ENCODE peak calls at places on chromosomes 12 and 14, in four cellular contexts. T is K562, G is HCT116, P is transverse colon. R is an unnamed sample. For H3K9me3 and H3K36me3, the result is how much of the 10 kb centered on the place peaks cover.

GRCh38 chr14:32998433-32998832 is 59.8 kb downstream of the NPAS3 start:
- DNase-seq in P (no peak), G (no peak), T (no peak), R (no peak)

GRCh38 chr14:25094171-25094907 is 44.4 kb upstream of the STXBP6 start:
- DNase-seq in G (no peak), T (no peak), P (no peak), R (no peak)

GRCh38 chr12:41661141-41661540 is 473.0 kb downstream of the PDZRN4 start:
- DNase-seq in P (no peak), T (no peak), G (no peak), R (no peak)

GRCh38 chr12:2794261-2794735 is 472 bp upstream of the FKBP4 start:
- DNase-seq in T (no peak), P (peak), G (no peak), R (peak)

GRCh38 chr14:91255026-91255695 is 10.7 kb upstream of the GPR68 start:
- DNase-seq in T (no peak), G (no peak), P (no peak), R (no peak)

GRCh38 chr12:108806350-108806749 is 51.0 kb downstream of the SSH1 start:
- DNase-seq in P (no peak), T (no peak), G (no peak), R (no peak)

GRCh38 chr12:19886805-19887105 is 447.5 kb downstream of the AEBP2 start:
- DNase-seq in P (no peak), T (no peak), G (no peak), R (no peak)

GRCh38 chr14:70027785-70028428 is 148.7 kb downstream of the SMOC1 start:
- DNase-seq in P (peak), T (peak), G (peak), R (peak)

GRCh38 chr14:80017796-80018195 is 193.5 kb downstream of the DIO2 start:
- DNase-seq in P (no peak), G (no peak), T (no peak), R (no peak)

GRCh38 chr12:22283006-22283506 is 51.5 kb downstream of the ST8SIA1 start:
- DNase-seq in G (no peak), P (no peak), T (no peak), R (no peak)

GRCh38 chr14:104510794-104511611 is 68.6 kb upstream of the C14orf180 start:
- DNase-seq in G (no peak), P (no peak), T (no peak), R (peak)

GRCh38 chr12:49369723-49370145 is 2.5 kb downstream of the SPATS2 start:
- DNase-seq in T (peak), G (no peak), P (peak), R (no peak)

GRCh38 chr12:56521590-56522371 is at the start of gene RBMS2:
- DNase-seq in T (peak), G (peak), P (peak), R (peak)

GRCh38 chr14:70073924-70074566 is 114.7 kb downstream of the SLC8A3 start:
- DNase-seq in T (peak), G (peak), P (peak), R (peak)

GRCh38 chr14:96100171-96101064 is 61.3 kb downstream of the C14orf132 start:
- DNase-seq in G (peak), T (peak), P (peak), R (peak)

GRCh38 chr12:77064891-77065360 is 443 bp downstream of the E2F7 start:
- DNase-seq in T (no peak), P (no peak), G (no peak), R (no peak)

GRCh38 chr12:1881301-1881700 is 37.2 kb downstream of the CACNA2D4 start:
- DNase-seq in P (no peak), T (no peak), G (no peak), R (no peak)

GRCh38 chr12:57461904-57462306 is 2.3 kb downstream of the GLI1 start:
- DNase-seq in G (no peak), P (no peak), T (no peak), R (no peak)

GRCh38 chr12:55736780-55737580 is 5.9 kb upstream of the GDF11 start:
- DNase-seq in T (peak), G (peak), P (peak), R (no peak)

GRCh38 chr14:25108959-25109358 is 59.0 kb upstream of the STXBP6 start:
- DNase-seq in T (no peak), G (no peak), P (peak), R (no peak)

GRCh38 chr12:49838973-49839633 is 3.8 kb downstream of the BCDIN3D start:
- DNase-seq in G (peak), P (no peak), T (peak), R (peak)

GRCh38 chr12:89105243-89105642 is 247.1 kb downstream of the DUSP6 start:
- DNase-seq in T (no peak), P (no peak), G (no peak), R (no peak)

GRCh38 chr14:102316048-102316745 is 3.3 kb upstream of the ZNF839 start:
- DNase-seq in T (no peak), P (peak), G (no peak), R (no peak)

GRCh38 chr14:85437143-85437542 is 92.8 kb upstream of the FLRT2 start:
- DNase-seq in P (no peak), T (no peak), G (no peak), R (no peak)

GRCh38 chr14:32201816-32202467 is at the start of gene RNU6-7:
- DNase-seq in G (no peak), T (no peak), P (peak), R (no peak)

GRCh38 chr14:31410048-31410654 is 10.2 kb downstream of the HEATR5A start:
- DNase-seq in G (no peak), T (no peak), P (no peak), R (no peak)

GRCh38 chr14:77339407-77339806 is 18.6 kb downstream of the GSTZ1 start:
- DNase-seq in T (no peak), P (no peak), G (no peak), R (no peak)

GRCh38 chr12:112115259-112116045 is 6.9 kb upstream of the NAA25 start:
- DNase-seq in T (no peak), P (no peak), G (no peak), R (peak)

GRCh38 chr12:88897723-88898122 is 317.5 kb upstream of the KITLG start:
- DNase-seq in T (no peak), P (no peak), G (no peak), R (no peak)

GRCh38 chr14:52259452-52259851 is 8.0 kb upstream of the PTGDR start:
- DNase-seq in G (no peak), T (no peak), P (no peak), R (no peak)

GRCh38 chr12:131220007-131220685 is 266.4 kb downstream of the ADGRD1 start:
- DNase-seq in G (no peak), P (no peak), T (no peak), R (no peak)

GRCh38 chr14:100778951-100779690 is 46.8 kb upstream of the MEG3 start:
- DNase-seq in P (no peak), T (no peak), G (no peak), R (peak)

GRCh38 chr12:79911889-79912656 is 22.8 kb downstream of the PPP1R12A start:
- DNase-seq in G (no peak), T (no peak), P (no peak), R (no peak)

GRCh38 chr14:54758041-54758440 is 144.6 kb downstream of the GCH1 start:
- DNase-seq in P (peak), G (no peak), T (no peak), R (no peak)

GRCh38 chr12:47967461-47968430 is 4.3 kb downstream of the TMEM106C start:
- DNase-seq in P (no peak), T (no peak), G (no peak), R (no peak)

GRCh38 chr14:68905107-68905895 is 73.8 kb downstream of the ACTN1 start:
- DNase-seq in G (no peak), T (no peak), P (no peak), R (no peak)

GRCh38 chr12:100332852-100333251 is 24.0 kb upstream of the SLC17A8 start:
- DNase-seq in P (no peak), G (no peak), T (no peak), R (no peak)

GRCh38 chr12:100324498-100324897 is 32.4 kb upstream of the SLC17A8 start:
- DNase-seq in G (no peak), P (no peak), T (no peak), R (no peak)

GRCh38 chr12:100326208-100326607 is 30.7 kb upstream of the SLC17A8 start:
- DNase-seq in G (no peak), T (no peak), P (no peak), R (no peak)

GRCh38 chr12:100331871-100332270 is 25.0 kb upstream of the SLC17A8 start:
- DNase-seq in P (no peak), T (no peak), G (no peak), R (no peak)

DNA sequence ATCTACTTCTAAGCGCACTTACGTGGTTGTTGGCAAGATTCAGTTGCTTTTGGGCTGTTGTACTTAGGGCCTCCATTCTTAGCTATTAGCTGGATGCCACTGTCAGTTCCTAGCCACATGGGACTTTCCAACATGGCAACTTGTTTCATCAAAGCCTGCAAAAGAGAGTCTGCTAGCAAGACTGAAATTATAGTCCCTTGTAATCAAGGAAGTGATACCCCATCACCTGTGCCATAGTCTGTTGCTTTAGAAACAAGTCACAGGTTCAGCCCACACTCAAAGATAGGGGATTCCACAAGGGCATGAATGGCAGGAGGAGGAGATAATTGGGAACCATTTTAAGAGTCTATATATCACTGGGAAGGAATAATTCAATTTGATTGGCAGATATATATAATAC is 27.1 kb upstream of the SLC17A8 start:
- DNase-seq in T (no peak), P (no peak), G (no peak), R (no peak)
- TF ChIP-seq POLR2AphosphoS5 in T (no peak), P (no peak), G (no peak), R (no peak)

DNA sequence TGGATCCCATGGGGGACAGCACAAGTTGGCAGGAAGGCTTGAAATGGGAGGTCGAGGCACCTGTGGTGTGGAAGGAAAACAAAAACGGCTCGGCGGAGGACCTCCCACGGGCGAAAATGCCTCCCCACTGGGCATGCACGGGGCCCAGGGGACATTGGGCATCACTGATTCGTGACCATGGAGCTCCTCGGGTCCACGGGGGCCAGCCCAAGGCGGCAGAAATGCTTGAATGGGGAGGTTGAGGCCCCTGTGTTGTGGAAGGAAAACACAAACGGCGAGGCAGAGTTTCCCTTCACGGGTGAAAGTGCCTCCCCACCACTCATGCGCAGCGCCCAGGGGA is 376.0 kb downstream of the ALG10 start:
- DNase-seq in P (peak), T (peak), G (no peak), R (no peak)
- H3K9me3 ChIP-seq in P (under half), T (under half), G (under half), R (half or more)

GRCh38 chr14:34453226-34453625 is 8.8 kb downstream of the SPTSSA start:
- DNase-seq in T (no peak), P (no peak), G (no peak), R (no peak)

GRCh38 chr14:34450542-34450915 is 11.5 kb downstream of the SPTSSA start:
- DNase-seq in P (no peak), T (no peak), G (no peak), R (no peak)

GRCh38 chr14:34452258-34452822 is 9.7 kb downstream of the SPTSSA start:
- DNase-seq in T (no peak), G (no peak), P (no peak), R (no peak)

GRCh38 chr14:34450958-34451357 is 11.1 kb downstream of the SPTSSA start:
- DNase-seq in P (no peak), G (no peak), T (no peak), R (no peak)

GRCh38 chr14:34449819-34450541 is 12.1 kb downstream of the SPTSSA start:
- DNase-seq in T (no peak), P (no peak), G (no peak), R (no peak)
- H3K36me3 ChIP-seq in T (under half), P (under half), G (under half), R (under half)

GRCh38 chr12:13841358-13841757 is 140.0 kb downstream of the GRIN2B start:
- DNase-seq in G (no peak), T (no peak), P (no peak), R (no peak)
- TF ChIP-seq POLR2AphosphoS5 in G (no peak), T (no peak), P (no peak), R (no peak)

GRCh38 chr14:97776890-97777564 is 979.8 kb downstream of the VRK1 start:
- DNase-seq in G (no peak), T (no peak), P (no peak), R (peak)

GRCh38 chr14:97771340-97772045 is 974.3 kb downstream of the VRK1 start:
- DNase-seq in T (no peak), G (no peak), P (no peak), R (no peak)
- H3K9me3 ChIP-seq in T (under half), G (under half), P (under half), R (under half)

DNA sequence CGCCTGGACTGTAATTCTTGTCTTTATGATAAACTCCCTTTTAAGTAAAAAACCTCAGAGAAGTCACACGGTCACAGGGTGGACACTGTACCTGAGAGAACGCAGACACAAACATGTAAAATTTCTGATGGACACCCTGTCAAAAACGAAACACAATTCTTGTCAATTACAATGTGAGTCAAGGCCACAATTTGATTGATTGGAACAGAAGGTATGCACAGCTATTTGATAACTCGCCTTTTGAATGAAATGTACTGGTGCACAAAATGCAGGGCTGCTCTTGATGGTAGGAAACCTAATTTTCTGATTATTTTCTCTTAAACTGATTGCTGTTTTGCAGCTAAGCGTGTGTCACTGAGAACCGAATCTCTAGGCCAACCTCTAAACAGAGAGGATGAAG is 9.2 kb downstream of the DNAH10 start:
- DNase-seq in T (no peak), G (no peak), P (no peak), R (no peak)
- H3K36me3 ChIP-seq in T (under half), G (under half), P (under half), R (under half)

DNA sequence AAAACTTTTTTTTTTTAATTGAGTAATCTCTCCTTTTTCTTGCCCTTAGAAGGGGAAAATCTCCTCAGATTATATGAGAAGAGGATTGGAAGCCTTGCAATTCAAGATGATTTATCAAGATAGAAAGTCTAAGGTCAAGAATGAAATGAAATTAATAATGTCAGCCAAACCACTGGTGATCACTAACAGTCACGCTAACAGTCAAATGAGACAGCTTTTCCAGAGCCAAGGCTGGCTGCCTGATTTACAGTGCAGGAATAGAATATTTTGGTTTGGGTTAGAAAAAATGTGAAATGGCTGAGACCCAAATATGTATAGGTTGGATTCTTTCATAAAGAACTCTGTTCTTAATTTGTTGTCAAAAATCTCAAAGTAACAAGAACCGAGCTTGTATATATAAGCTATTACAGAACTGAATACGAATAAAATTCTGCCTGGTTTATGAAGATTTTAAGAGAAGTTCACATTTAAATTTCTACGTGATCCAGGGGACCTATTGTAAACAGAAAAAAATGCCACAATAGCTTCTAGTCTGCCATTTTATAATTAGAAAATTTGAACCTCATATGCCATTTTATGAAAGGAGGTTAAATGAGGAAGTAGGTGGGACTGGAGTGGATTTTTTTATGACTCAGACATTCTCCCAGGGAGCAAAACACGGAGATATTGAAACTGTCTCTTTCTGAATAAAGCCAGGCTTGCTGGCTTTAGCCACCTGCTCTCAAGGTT is 204.1 kb downstream of the PPM1H start:
- DNase-seq in P (no peak), T (no peak), G (no peak), R (no peak)
- TF ChIP-seq POLR2AphosphoS5 in P (no peak), T (no peak), G (no peak), R (no peak)

GRCh38 chr14:98731286-98731685 is 540.7 kb downstream of the BCL11B start:
- DNase-seq in T (no peak), P (no peak), G (no peak), R (no peak)

GRCh38 chr14:98731701-98732100 is 540.3 kb downstream of the BCL11B start:
- DNase-seq in P (no peak), T (no peak), G (no peak), R (no peak)

GRCh38 chr14:98736701-98737338 is 535.2 kb downstream of the BCL11B start:
- DNase-seq in G (no peak), T (no peak), P (no peak), R (no peak)

GRCh38 chr14:98728024-98728423 is 544.0 kb downstream of the BCL11B start:
- DNase-seq in P (no peak), G (no peak), T (no peak), R (no peak)

DNA sequence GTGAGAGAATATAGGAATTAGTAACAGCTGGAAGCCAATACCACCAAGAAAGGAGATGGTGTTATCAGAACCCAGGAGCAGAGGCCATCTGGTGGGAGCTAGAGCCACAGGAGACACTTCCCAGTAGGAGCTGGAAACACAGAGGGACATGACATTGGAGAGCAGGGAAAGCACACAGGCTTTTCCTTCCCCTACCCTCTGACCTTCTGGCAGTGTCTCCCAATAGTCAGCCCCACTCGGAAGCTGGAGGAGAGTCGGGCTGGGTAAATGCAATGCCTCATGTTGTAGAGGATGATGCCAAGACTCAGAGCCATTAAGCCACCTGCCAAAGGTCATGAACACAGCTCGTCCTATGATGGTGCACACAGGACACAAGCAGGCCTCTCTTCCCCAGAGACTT is 538.5 kb downstream of the BCL11B start:
- DNase-seq in P (no peak), G (no peak), T (no peak), R (no peak)
- H3K9me3 ChIP-seq in P (under half), G (under half), T (under half), R (under half)

R was measured in breast epithelium.